ENCODE peak calls at places on chromosomes 6 and 20, in nine cellular contexts. One of them, this sample, is unnamed.

GRCh38 chr6:50718058-50718457 is 4.7 kb downstream of the TFAP2D start:
- DNase-seq in A549: no peak
- DNase-seq in lung: no peak
- DNase-seq in astrocyte: no peak
- DNase-seq in tibial artery: no peak
- DNase-seq in pancreas: no peak
- DNase-seq in endothelial cell of umbilical vein: no peak
- DNase-seq in IMR-90: no peak
- DNase-seq in hepatocyte: no peak
- DNase-seq in this sample: no peak

GRCh38 chr6:155505560-155505959 is 49.9 kb upstream of the NOX3 start:
- DNase-seq in A549: no peak
- DNase-seq in lung: no peak
- DNase-seq in astrocyte: peak
- DNase-seq in tibial artery: no peak
- DNase-seq in pancreas: no peak
- DNase-seq in endothelial cell of umbilical vein: no peak
- DNase-seq in IMR-90: no peak
- DNase-seq in hepatocyte: no peak
- DNase-seq in this sample: no peak

GRCh38 chr20:25042531-25043498 is 15.1 kb downstream of the ACSS1 start:
- DNase-seq in A549: no peak
- DNase-seq in lung: peak
- DNase-seq in astrocyte: no peak
- DNase-seq in tibial artery: peak
- DNase-seq in pancreas: peak
- DNase-seq in endothelial cell of umbilical vein: no peak
- DNase-seq in IMR-90: no peak
- DNase-seq in hepatocyte: no peak
- DNase-seq in this sample: no peak

GRCh38 chr20:59735917-59736316 is 131.6 kb downstream of the PHACTR3 start:
- DNase-seq in A549: no peak
- DNase-seq in lung: no peak
- DNase-seq in astrocyte: no peak
- DNase-seq in tibial artery: no peak
- DNase-seq in pancreas: no peak
- DNase-seq in endothelial cell of umbilical vein: no peak
- DNase-seq in IMR-90: no peak
- DNase-seq in hepatocyte: no peak
- DNase-seq in this sample: no peak

GRCh38 chr6:168370310-168370991 is 50.9 kb upstream of the DACT2 start:
- DNase-seq in A549: peak
- DNase-seq in lung: peak
- DNase-seq in astrocyte: no peak
- DNase-seq in tibial artery: peak
- DNase-seq in pancreas: peak
- DNase-seq in endothelial cell of umbilical vein: no peak
- DNase-seq in IMR-90: no peak
- DNase-seq in hepatocyte: peak
- DNase-seq in this sample: no peak

GRCh38 chr20:59042151-59042795 is at the start of gene PRELID3B:
- DNase-seq in A549: peak
- DNase-seq in lung: peak
- DNase-seq in astrocyte: no peak
- DNase-seq in tibial artery: peak
- DNase-seq in pancreas: peak
- DNase-seq in endothelial cell of umbilical vein: no peak
- DNase-seq in IMR-90: no peak
- DNase-seq in hepatocyte: peak
- DNase-seq in this sample: no peak

GRCh38 chr20:24504331-24505285 is 35.2 kb downstream of the SYNDIG1 start:
- DNase-seq in A549: no peak
- DNase-seq in lung: no peak
- DNase-seq in astrocyte: no peak
- DNase-seq in tibial artery: no peak
- DNase-seq in pancreas: no peak
- DNase-seq in endothelial cell of umbilical vein: no peak
- DNase-seq in IMR-90: no peak
- DNase-seq in hepatocyte: no peak
- DNase-seq in this sample: no peak

GRCh38 chr6:130890531-130890950 is 63.3 kb downstream of the SMLR1 start:
- DNase-seq in A549: no peak
- DNase-seq in lung: no peak
- DNase-seq in astrocyte: peak
- DNase-seq in tibial artery: no peak
- DNase-seq in pancreas: no peak
- DNase-seq in endothelial cell of umbilical vein: no peak
- DNase-seq in IMR-90: peak
- DNase-seq in hepatocyte: no peak
- DNase-seq in this sample: no peak

GRCh38 chr20:51696304-51697118 is 71.7 kb downstream of the ATP9A start:
- DNase-seq in A549: no peak
- DNase-seq in lung: no peak
- DNase-seq in astrocyte: peak
- DNase-seq in tibial artery: no peak
- DNase-seq in pancreas: no peak
- DNase-seq in endothelial cell of umbilical vein: peak
- DNase-seq in IMR-90: no peak
- DNase-seq in hepatocyte: peak
- DNase-seq in this sample: no peak

GRCh38 chr20:14337400-14338171 is at the start of gene FLRT3:
- DNase-seq in A549: peak
- DNase-seq in lung: peak
- DNase-seq in astrocyte: peak
- DNase-seq in tibial artery: peak
- DNase-seq in pancreas: peak
- DNase-seq in endothelial cell of umbilical vein: peak
- DNase-seq in IMR-90: peak
- DNase-seq in hepatocyte: peak
- DNase-seq in this sample: peak

GRCh38 chr20:44151621-44152416 is 35.2 kb downstream of the JPH2 start:
- DNase-seq in A549: no peak
- DNase-seq in lung: no peak
- DNase-seq in astrocyte: peak
- DNase-seq in tibial artery: no peak
- DNase-seq in pancreas: no peak
- DNase-seq in endothelial cell of umbilical vein: no peak
- DNase-seq in IMR-90: no peak
- DNase-seq in hepatocyte: peak
- DNase-seq in this sample: no peak

GRCh38 chr6:157302761-157303160 is 20.6 kb downstream of the TMEM242 start:
- DNase-seq in A549: no peak
- DNase-seq in lung: no peak
- DNase-seq in astrocyte: no peak
- DNase-seq in tibial artery: no peak
- DNase-seq in pancreas: no peak
- DNase-seq in endothelial cell of umbilical vein: no peak
- DNase-seq in IMR-90: no peak
- DNase-seq in hepatocyte: peak
- DNase-seq in this sample: no peak

GRCh38 chr20:5400164-5400762 is 83.5 kb upstream of the PROKR2 start:
- DNase-seq in A549: no peak
- DNase-seq in lung: no peak
- DNase-seq in astrocyte: peak
- DNase-seq in tibial artery: no peak
- DNase-seq in pancreas: no peak
- DNase-seq in endothelial cell of umbilical vein: peak
- DNase-seq in IMR-90: peak
- DNase-seq in hepatocyte: peak
- DNase-seq in this sample: peak

DNA sequence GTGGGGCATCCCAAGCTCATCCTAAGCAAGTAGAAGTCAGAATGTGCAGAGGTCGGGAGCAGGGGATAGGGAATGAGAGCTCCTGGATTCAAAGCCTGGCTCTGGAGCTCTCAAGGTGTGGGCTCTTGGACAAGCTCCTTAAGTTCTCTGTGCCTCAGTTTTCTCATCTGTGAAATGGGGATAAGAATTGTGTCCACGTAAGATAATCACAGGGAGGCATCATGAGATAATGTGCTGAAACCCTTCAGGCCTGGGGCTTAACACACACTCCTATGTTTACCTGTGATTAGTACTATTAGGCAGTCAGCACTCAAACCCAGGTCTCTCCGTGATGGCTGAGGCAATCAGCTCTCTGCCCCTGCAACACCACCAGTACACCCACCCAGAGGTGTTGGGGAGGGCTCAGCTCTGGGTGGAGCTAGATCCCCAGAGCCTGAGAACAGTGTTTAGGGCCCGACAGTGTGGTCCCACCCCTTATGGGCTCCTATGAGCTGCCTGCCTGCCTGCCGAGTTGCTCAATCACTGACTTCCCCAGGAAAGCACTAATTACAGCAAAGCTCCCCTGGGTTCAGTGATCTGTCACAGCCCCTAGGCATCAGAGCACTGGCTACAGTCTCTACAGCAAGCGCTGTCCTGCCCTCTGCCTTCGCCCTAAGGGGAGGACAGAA is 6.3 kb upstream of the SIRPA start:
- DNase-seq in A549: no peak
- DNase-seq in lung: no peak
- DNase-seq in astrocyte: no peak
- DNase-seq in tibial artery: peak
- DNase-seq in pancreas: no peak
- DNase-seq in endothelial cell of umbilical vein: no peak
- DNase-seq in IMR-90: peak
- DNase-seq in hepatocyte: peak
- DNase-seq in this sample: no peak
- H3K27ac ChIP-seq in A549: no peak
- H3K27ac ChIP-seq in lung: no peak
- H3K27ac ChIP-seq in astrocyte: no peak
- H3K27ac ChIP-seq in tibial artery: no peak
- H3K27ac ChIP-seq in pancreas: no peak
- H3K27ac ChIP-seq in endothelial cell of umbilical vein: no peak
- H3K27ac ChIP-seq in IMR-90: no peak
- H3K27ac ChIP-seq in hepatocyte: no peak
- H3K27ac ChIP-seq in this sample: no peak

GRCh38 chr6:146975093-146975492 is 229.1 kb upstream of the STXBP5 start:
- DNase-seq in A549: no peak
- DNase-seq in lung: no peak
- DNase-seq in astrocyte: no peak
- DNase-seq in tibial artery: no peak
- DNase-seq in pancreas: no peak
- DNase-seq in endothelial cell of umbilical vein: no peak
- DNase-seq in IMR-90: no peak
- DNase-seq in hepatocyte: no peak
- DNase-seq in this sample: no peak
- H3K4me3 ChIP-seq in A549: no peak
- H3K4me3 ChIP-seq in lung: no peak
- H3K4me3 ChIP-seq in astrocyte: no peak
- H3K4me3 ChIP-seq in tibial artery: no peak
- H3K4me3 ChIP-seq in pancreas: no peak
- H3K4me3 ChIP-seq in endothelial cell of umbilical vein: no peak
- H3K4me3 ChIP-seq in IMR-90: no peak
- H3K4me3 ChIP-seq in hepatocyte: no peak
- H3K4me3 ChIP-seq in this sample: no peak

DNA sequence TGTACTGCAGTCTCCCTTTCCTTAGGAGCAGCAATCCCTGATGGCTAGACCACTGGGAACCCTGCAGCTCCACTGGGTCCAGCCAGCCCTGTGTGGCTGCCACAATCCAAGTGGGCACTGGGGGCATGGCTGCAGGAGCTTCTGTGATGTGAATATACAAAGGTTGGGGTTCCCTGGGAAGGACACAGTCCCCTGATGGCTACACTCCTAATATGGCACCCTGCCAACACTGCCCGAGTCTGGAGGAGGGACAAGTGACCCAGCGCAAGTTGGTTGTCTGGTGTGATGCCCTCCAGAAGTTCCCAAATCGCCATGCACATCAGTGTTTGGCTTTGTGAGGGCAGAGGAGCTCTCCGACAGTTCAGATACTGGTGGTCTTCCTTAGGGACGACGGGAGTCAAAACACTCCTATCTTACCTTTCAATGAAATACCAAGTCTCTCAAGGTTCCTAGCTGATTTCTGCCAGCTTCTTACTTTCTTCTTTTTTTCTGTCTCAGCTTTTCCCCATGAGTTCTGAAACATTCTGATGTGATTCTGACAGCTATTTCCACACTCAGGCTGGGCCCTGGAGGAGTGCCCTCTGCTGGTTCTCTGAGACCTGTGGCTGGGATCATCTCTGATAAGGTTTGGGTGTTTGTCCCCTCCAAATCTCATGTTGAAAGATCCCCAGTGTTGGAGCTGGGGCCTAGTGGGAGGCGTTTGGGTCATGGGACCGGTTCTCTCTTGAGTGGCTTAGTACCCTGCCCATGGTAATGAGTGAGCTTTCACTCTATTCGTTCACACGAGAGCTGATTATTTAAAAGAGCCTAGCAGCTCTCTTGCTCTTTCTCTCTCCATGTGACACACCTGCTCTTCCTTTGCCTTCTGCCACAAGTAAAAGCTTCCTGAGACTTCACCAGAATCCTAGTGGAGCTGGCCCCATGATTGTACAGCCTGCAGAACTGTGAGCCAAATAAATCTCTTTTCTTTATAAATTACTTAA is 15.5 kb upstream of the ZFP57 start:
- DNase-seq in A549: peak
- DNase-seq in lung: no peak
- DNase-seq in astrocyte: no peak
- DNase-seq in tibial artery: no peak
- DNase-seq in pancreas: no peak
- DNase-seq in endothelial cell of umbilical vein: no peak
- DNase-seq in IMR-90: no peak
- DNase-seq in hepatocyte: peak
- DNase-seq in this sample: peak
- TF ChIP-seq CTCF in A549: peak
- TF ChIP-seq CTCF in lung: no peak
- TF ChIP-seq CTCF in astrocyte: no peak
- TF ChIP-seq CTCF in tibial artery: peak
- TF ChIP-seq CTCF in pancreas: no peak
- TF ChIP-seq CTCF in endothelial cell of umbilical vein: peak
- TF ChIP-seq CTCF in IMR-90: peak
- TF ChIP-seq CTCF in hepatocyte: peak
- TF ChIP-seq CTCF in this sample: peak

DNA sequence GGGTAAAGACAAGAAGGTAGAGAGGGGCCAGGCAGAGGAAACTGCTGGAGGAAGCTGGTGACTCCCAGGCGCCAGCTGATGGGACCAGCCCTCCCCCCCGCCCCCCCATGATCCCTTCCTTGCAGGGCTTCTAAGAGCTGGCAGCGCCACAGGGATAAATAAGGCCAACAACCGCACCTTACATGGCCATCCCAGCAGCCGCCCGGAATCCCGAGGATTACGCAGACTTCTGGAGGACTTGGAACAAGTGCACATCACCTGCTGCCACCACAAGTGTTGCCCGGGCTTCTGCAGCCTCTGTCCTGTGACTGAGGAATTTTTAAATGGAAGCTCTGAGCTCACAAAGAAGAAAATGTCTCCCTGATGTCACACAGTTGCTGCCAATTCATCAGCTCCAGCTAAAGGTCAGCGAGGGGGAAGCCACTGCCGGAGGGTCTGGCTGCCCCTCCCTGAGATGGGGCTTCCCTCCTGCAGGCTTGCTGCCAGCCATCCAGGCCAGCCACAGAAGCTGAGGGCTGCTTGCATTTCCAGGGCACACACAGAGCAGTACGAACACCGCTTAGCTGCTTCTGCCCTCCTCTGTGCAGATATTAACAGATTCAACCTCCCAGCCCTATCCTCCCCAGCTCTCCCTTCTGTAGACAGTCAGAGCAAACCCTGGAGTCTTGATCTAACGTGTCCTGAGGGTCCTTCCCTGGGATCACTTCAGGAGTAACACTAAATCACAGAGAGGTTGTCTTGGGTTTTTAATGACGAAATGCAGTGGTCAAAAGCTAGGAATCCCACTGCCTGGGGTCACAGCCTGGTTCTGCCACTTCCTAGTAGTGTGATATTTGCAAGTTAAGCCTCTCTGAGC is 38.6 kb upstream of the PIM1 start:
- DNase-seq in A549: peak
- DNase-seq in lung: peak
- DNase-seq in astrocyte: peak
- DNase-seq in tibial artery: peak
- DNase-seq in pancreas: no peak
- DNase-seq in endothelial cell of umbilical vein: peak
- DNase-seq in IMR-90: no peak
- DNase-seq in hepatocyte: peak
- DNase-seq in this sample: no peak
- H3K27ac ChIP-seq in A549: peak
- H3K27ac ChIP-seq in lung: peak
- H3K27ac ChIP-seq in astrocyte: peak
- H3K27ac ChIP-seq in tibial artery: peak
- H3K27ac ChIP-seq in pancreas: no peak
- H3K27ac ChIP-seq in endothelial cell of umbilical vein: peak
- H3K27ac ChIP-seq in IMR-90: peak
- H3K27ac ChIP-seq in hepatocyte: peak
- H3K27ac ChIP-seq in this sample: no peak